ENCODE peak calls at places on chromosomes 13 and 19, in seven cellular contexts. One of them, this sample, is unnamed. For H3K9me3, the result is how much of the 10 kb centered on the place peaks cover.

GRCh38 chr13:70630247-70630646 is 522.0 kb upstream of the KLHL1 start:
- DNase-seq in psoas muscle: no peak
- DNase-seq in AG04450: no peak
- DNase-seq in CD8-positive, alpha-beta T cell: no peak
- DNase-seq in colonic mucosa: no peak
- DNase-seq in tibial artery: no peak
- DNase-seq in adipocyte: no peak
- DNase-seq in this sample: no peak

GRCh38 chr19:2547033-2547680 is 71.2 kb downstream of the GADD45B start:
- DNase-seq in CD8-positive, alpha-beta T cell: no peak
- DNase-seq in colonic mucosa: no peak
- DNase-seq in psoas muscle: no peak
- DNase-seq in tibial artery: no peak
- DNase-seq in adipocyte: no peak
- DNase-seq in AG04450: no peak
- DNase-seq in this sample: no peak

GRCh38 chr13:73754727-73755292 is 379.4 kb downstream of the KLF12 start:
- DNase-seq in psoas muscle: no peak
- DNase-seq in AG04450: peak
- DNase-seq in adipocyte: peak
- DNase-seq in CD8-positive, alpha-beta T cell: no peak
- DNase-seq in colonic mucosa: peak
- DNase-seq in tibial artery: no peak
- DNase-seq in this sample: peak

GRCh38 chr13:44906758-44907157 is 82.5 kb downstream of the NUFIP1 start:
- DNase-seq in colonic mucosa: no peak
- DNase-seq in AG04450: no peak
- DNase-seq in adipocyte: peak
- DNase-seq in CD8-positive, alpha-beta T cell: no peak
- DNase-seq in tibial artery: peak
- DNase-seq in psoas muscle: no peak
- DNase-seq in this sample: peak

GRCh38 chr13:20760872-20761271 is 12.9 kb downstream of the EEF1AKMT1 start:
- DNase-seq in AG04450: no peak
- DNase-seq in psoas muscle: no peak
- DNase-seq in adipocyte: no peak
- DNase-seq in colonic mucosa: no peak
- DNase-seq in CD8-positive, alpha-beta T cell: no peak
- DNase-seq in tibial artery: no peak
- DNase-seq in this sample: no peak

GRCh38 chr13:91381371-91381770 is 17.1 kb upstream of the GPC5 start:
- DNase-seq in CD8-positive, alpha-beta T cell: no peak
- DNase-seq in adipocyte: peak
- DNase-seq in AG04450: no peak
- DNase-seq in psoas muscle: no peak
- DNase-seq in tibial artery: no peak
- DNase-seq in colonic mucosa: no peak
- DNase-seq in this sample: peak

GRCh38 chr19:55005684-55006488 is 32.2 kb downstream of the GP6 start:
- DNase-seq in colonic mucosa: peak
- DNase-seq in CD8-positive, alpha-beta T cell: peak
- DNase-seq in psoas muscle: no peak
- DNase-seq in adipocyte: no peak
- DNase-seq in tibial artery: no peak
- DNase-seq in AG04450: no peak
- DNase-seq in this sample: peak

GRCh38 chr19:42226886-42227285 is 6.8 kb downstream of the ZNF526 start:
- DNase-seq in colonic mucosa: no peak
- DNase-seq in AG04450: no peak
- DNase-seq in adipocyte: no peak
- DNase-seq in psoas muscle: no peak
- DNase-seq in CD8-positive, alpha-beta T cell: no peak
- DNase-seq in tibial artery: no peak
- DNase-seq in this sample: no peak

GRCh38 chr19:33438016-33438671 is 64.6 kb downstream of the CEBPG start:
- DNase-seq in tibial artery: no peak
- DNase-seq in psoas muscle: no peak
- DNase-seq in AG04450: no peak
- DNase-seq in colonic mucosa: no peak
- DNase-seq in adipocyte: no peak
- DNase-seq in CD8-positive, alpha-beta T cell: no peak
- DNase-seq in this sample: peak

GRCh38 chr19:44866672-44867071 is 20.6 kb downstream of the NECTIN2 start:
- DNase-seq in psoas muscle: no peak
- DNase-seq in tibial artery: no peak
- DNase-seq in colonic mucosa: peak
- DNase-seq in AG04450: no peak
- DNase-seq in adipocyte: no peak
- DNase-seq in CD8-positive, alpha-beta T cell: no peak
- DNase-seq in this sample: no peak

GRCh38 chr19:17390665-17391370 is 3.2 kb downstream of the CCDC194 start:
- DNase-seq in adipocyte: peak
- DNase-seq in colonic mucosa: peak
- DNase-seq in CD8-positive, alpha-beta T cell: peak
- DNase-seq in AG04450: peak
- DNase-seq in psoas muscle: peak
- DNase-seq in tibial artery: peak
- DNase-seq in this sample: peak

GRCh38 chr13:78190296-78190695 is 271.7 kb upstream of the EDNRB start:
- DNase-seq in colonic mucosa: no peak
- DNase-seq in psoas muscle: no peak
- DNase-seq in AG04450: no peak
- DNase-seq in CD8-positive, alpha-beta T cell: no peak
- DNase-seq in adipocyte: no peak
- DNase-seq in tibial artery: no peak
- DNase-seq in this sample: no peak

GRCh38 chr19:46745521-46746280 is at the start of gene FKRP:
- DNase-seq in colonic mucosa: no peak
- DNase-seq in tibial artery: no peak
- DNase-seq in adipocyte: peak
- DNase-seq in psoas muscle: no peak
- DNase-seq in CD8-positive, alpha-beta T cell: no peak
- DNase-seq in AG04450: no peak
- DNase-seq in this sample: no peak

GRCh38 chr13:92602560-92602959 is 624.0 kb upstream of the GPC6 start:
- DNase-seq in tibial artery: no peak
- DNase-seq in CD8-positive, alpha-beta T cell: no peak
- DNase-seq in colonic mucosa: no peak
- DNase-seq in adipocyte: no peak
- DNase-seq in AG04450: no peak
- DNase-seq in psoas muscle: no peak
- DNase-seq in this sample: peak

GRCh38 chr19:29909545-29909944 is 32.5 kb upstream of the URI1 start:
- DNase-seq in psoas muscle: no peak
- DNase-seq in tibial artery: no peak
- DNase-seq in AG04450: no peak
- DNase-seq in adipocyte: no peak
- DNase-seq in CD8-positive, alpha-beta T cell: no peak
- DNase-seq in colonic mucosa: no peak
- DNase-seq in this sample: no peak

GRCh38 chr13:99288069-99288468 is 19.1 kb downstream of the GPR183 start:
- DNase-seq in tibial artery: no peak
- DNase-seq in AG04450: no peak
- DNase-seq in colonic mucosa: no peak
- DNase-seq in psoas muscle: no peak
- DNase-seq in adipocyte: no peak
- DNase-seq in CD8-positive, alpha-beta T cell: no peak
- DNase-seq in this sample: no peak

GRCh38 chr19:54281008-54281728 is at the start of gene LILRB2:
- DNase-seq in psoas muscle: no peak
- DNase-seq in AG04450: no peak
- DNase-seq in colonic mucosa: no peak
- DNase-seq in adipocyte: no peak
- DNase-seq in tibial artery: peak
- DNase-seq in CD8-positive, alpha-beta T cell: no peak
- DNase-seq in this sample: no peak

GRCh38 chr13:113298001-113298945 is 1.2 kb downstream of the LAMP1 start:
- DNase-seq in colonic mucosa: no peak
- DNase-seq in psoas muscle: no peak
- DNase-seq in tibial artery: no peak
- DNase-seq in adipocyte: peak
- DNase-seq in AG04450: no peak
- DNase-seq in CD8-positive, alpha-beta T cell: no peak
- DNase-seq in this sample: peak

GRCh38 chr13:100817897-100818296 is 143.3 kb upstream of the TMTC4 start:
- DNase-seq in psoas muscle: no peak
- DNase-seq in adipocyte: no peak
- DNase-seq in tibial artery: no peak
- DNase-seq in CD8-positive, alpha-beta T cell: no peak
- DNase-seq in AG04450: no peak
- DNase-seq in colonic mucosa: no peak
- DNase-seq in this sample: no peak

GRCh38 chr19:35609881-35610353 is 2.6 kb upstream of the HAUS5 start:
- DNase-seq in tibial artery: no peak
- DNase-seq in AG04450: no peak
- DNase-seq in adipocyte: no peak
- DNase-seq in CD8-positive, alpha-beta T cell: no peak
- DNase-seq in psoas muscle: no peak
- DNase-seq in colonic mucosa: no peak
- DNase-seq in this sample: no peak

DNA sequence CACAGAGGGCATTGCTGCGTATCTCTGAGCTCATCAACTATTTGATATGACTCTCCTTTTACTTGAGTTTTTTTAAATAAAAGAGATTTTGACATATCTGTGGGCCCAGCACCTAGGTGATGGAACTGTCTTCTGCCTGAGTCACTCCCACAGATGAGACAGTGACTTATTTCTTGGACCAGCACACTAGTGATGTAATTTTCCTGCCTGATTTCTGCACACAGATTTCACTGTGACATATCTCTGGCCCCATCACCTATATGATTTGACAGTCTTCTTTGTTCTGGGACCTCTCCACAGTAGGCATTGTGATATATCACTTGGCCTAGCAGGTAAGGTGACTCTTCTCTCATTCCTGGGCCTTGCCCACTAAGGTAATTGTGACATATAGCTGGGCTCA is 66.6 kb upstream of the ZNF43 start:
- DNase-seq in AG04450: no peak
- DNase-seq in colonic mucosa: no peak
- DNase-seq in adipocyte: no peak
- DNase-seq in CD8-positive, alpha-beta T cell: no peak
- DNase-seq in tibial artery: no peak
- DNase-seq in psoas muscle: no peak
- DNase-seq in this sample: no peak
- H3K9me3 ChIP-seq in AG04450: under half
- H3K9me3 ChIP-seq in colonic mucosa: under half
- H3K9me3 ChIP-seq in adipocyte: under half
- H3K9me3 ChIP-seq in CD8-positive, alpha-beta T cell: under half
- H3K9me3 ChIP-seq in tibial artery: under half
- H3K9me3 ChIP-seq in psoas muscle: under half
- H3K9me3 ChIP-seq in this sample: under half

GRCh38 chr19:12230751-12231733 is 63.6 kb downstream of the ZNF44 start:
- DNase-seq in colonic mucosa: no peak
- DNase-seq in AG04450: no peak
- DNase-seq in adipocyte: peak
- DNase-seq in tibial artery: no peak
- DNase-seq in CD8-positive, alpha-beta T cell: no peak
- DNase-seq in psoas muscle: no peak
- DNase-seq in this sample: no peak

GRCh38 chr19:12229990-12230389 is 64.7 kb downstream of the ZNF44 start:
- DNase-seq in AG04450: no peak
- DNase-seq in psoas muscle: no peak
- DNase-seq in CD8-positive, alpha-beta T cell: no peak
- DNase-seq in tibial artery: no peak
- DNase-seq in colonic mucosa: no peak
- DNase-seq in adipocyte: no peak
- DNase-seq in this sample: no peak

GRCh38 chr19:12237143-12237839 is 57.4 kb downstream of the ZNF44 start:
- DNase-seq in AG04450: no peak
- DNase-seq in adipocyte: no peak
- DNase-seq in colonic mucosa: no peak
- DNase-seq in tibial artery: no peak
- DNase-seq in psoas muscle: no peak
- DNase-seq in CD8-positive, alpha-beta T cell: no peak
- DNase-seq in this sample: no peak

GRCh38 chr19:12232961-12233360 is 61.7 kb downstream of the ZNF44 start:
- DNase-seq in adipocyte: no peak
- DNase-seq in psoas muscle: no peak
- DNase-seq in CD8-positive, alpha-beta T cell: no peak
- DNase-seq in tibial artery: no peak
- DNase-seq in colonic mucosa: no peak
- DNase-seq in AG04450: no peak
- DNase-seq in this sample: no peak
- H3K9me3 ChIP-seq in adipocyte: half or more
- H3K9me3 ChIP-seq in psoas muscle: under half
- H3K9me3 ChIP-seq in CD8-positive, alpha-beta T cell: under half
- H3K9me3 ChIP-seq in tibial artery: under half
- H3K9me3 ChIP-seq in colonic mucosa: under half
- H3K9me3 ChIP-seq in AG04450: under half
- H3K9me3 ChIP-seq in this sample: under half

GRCh38 chr19:18438331-18439024 is 545 bp upstream of the ISYNA1 start:
- DNase-seq in psoas muscle: no peak
- DNase-seq in AG04450: no peak
- DNase-seq in CD8-positive, alpha-beta T cell: no peak
- DNase-seq in colonic mucosa: no peak
- DNase-seq in tibial artery: no peak
- DNase-seq in adipocyte: peak
- DNase-seq in this sample: no peak
- H3K9me3 ChIP-seq in psoas muscle: under half
- H3K9me3 ChIP-seq in AG04450: under half
- H3K9me3 ChIP-seq in CD8-positive, alpha-beta T cell: under half
- H3K9me3 ChIP-seq in colonic mucosa: under half
- H3K9me3 ChIP-seq in tibial artery: under half
- H3K9me3 ChIP-seq in adipocyte: under half
- H3K9me3 ChIP-seq in this sample: under half

GRCh38 chr19:51488491-51488890 is 10.2 kb downstream of the CEACAM18 start:
- DNase-seq in tibial artery: no peak
- DNase-seq in adipocyte: no peak
- DNase-seq in CD8-positive, alpha-beta T cell: no peak
- DNase-seq in psoas muscle: no peak
- DNase-seq in AG04450: no peak
- DNase-seq in colonic mucosa: no peak
- DNase-seq in this sample: no peak

GRCh38 chr19:51493776-51494175 is 7.8 kb downstream of the SIGLEC12 start:
- DNase-seq in colonic mucosa: no peak
- DNase-seq in AG04450: no peak
- DNase-seq in adipocyte: no peak
- DNase-seq in tibial artery: no peak
- DNase-seq in CD8-positive, alpha-beta T cell: no peak
- DNase-seq in psoas muscle: no peak
- DNase-seq in this sample: no peak

GRCh38 chr19:51489113-51489512 is 10.8 kb downstream of the CEACAM18 start:
- DNase-seq in adipocyte: no peak
- DNase-seq in psoas muscle: no peak
- DNase-seq in tibial artery: no peak
- DNase-seq in CD8-positive, alpha-beta T cell: no peak
- DNase-seq in AG04450: no peak
- DNase-seq in colonic mucosa: no peak
- DNase-seq in this sample: no peak

GRCh38 chr19:51491586-51491985 is 10.0 kb downstream of the SIGLEC12 start:
- DNase-seq in psoas muscle: no peak
- DNase-seq in AG04450: no peak
- DNase-seq in colonic mucosa: no peak
- DNase-seq in adipocyte: no peak
- DNase-seq in CD8-positive, alpha-beta T cell: no peak
- DNase-seq in tibial artery: no peak
- DNase-seq in this sample: no peak

DNA sequence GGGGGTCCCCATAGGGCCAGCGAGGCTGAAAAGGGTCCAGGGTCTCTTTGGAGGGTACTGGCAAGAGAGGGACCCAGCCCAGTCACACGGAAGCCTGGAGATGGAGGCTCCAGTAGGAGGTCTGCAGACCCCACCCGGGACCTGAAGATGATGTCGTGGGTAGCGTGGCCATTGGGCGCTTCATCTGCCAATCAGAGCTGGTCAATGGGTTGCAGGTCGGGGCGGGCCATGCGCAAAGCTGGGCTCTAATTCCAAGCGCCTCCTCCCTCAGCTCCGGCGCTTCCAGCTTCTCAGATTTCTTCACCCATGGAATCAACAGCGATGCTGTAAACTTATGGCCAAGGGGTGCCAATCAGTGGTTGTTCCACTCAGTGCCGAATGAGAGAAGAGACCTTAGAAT is 10.9 kb downstream of the SIGLEC12 start:
- DNase-seq in CD8-positive, alpha-beta T cell: no peak
- DNase-seq in AG04450: no peak
- DNase-seq in adipocyte: no peak
- DNase-seq in tibial artery: no peak
- DNase-seq in colonic mucosa: no peak
- DNase-seq in psoas muscle: no peak
- DNase-seq in this sample: no peak
- H3K9me3 ChIP-seq in CD8-positive, alpha-beta T cell: under half
- H3K9me3 ChIP-seq in AG04450: under half
- H3K9me3 ChIP-seq in adipocyte: under half
- H3K9me3 ChIP-seq in tibial artery: under half
- H3K9me3 ChIP-seq in colonic mucosa: under half
- H3K9me3 ChIP-seq in psoas muscle: under half
- H3K9me3 ChIP-seq in this sample: under half

This sample was measured in fibroblast of lung.